ENCODE peak calls at places on chromosome 7, in five cellular contexts. W is cardiac muscle cell, I is BJ, E is transverse colon, M is Peyer's patch. R is an unnamed sample. For H3K27me3, the result is how much of the 10 kb centered on the place peaks cover.

GRCh38 chr7:43211276-43211675 is 98.8 kb downstream of the HECW1 start:
- DNase-seq in M (no peak), I (no peak), W (no peak), E (no peak), R (no peak)

GRCh38 chr7:100142461-100142860 is 6.3 kb upstream of the LAMTOR4 start:
- DNase-seq in W (no peak), E (no peak), I (no peak), M (no peak), R (no peak)

GRCh38 chr7:125046767-125047166 is 117.1 kb upstream of the POT1 start:
- DNase-seq in M (no peak), E (no peak), W (no peak), I (no peak), R (no peak)

GRCh38 chr7:15503603-15504280 is 58.1 kb downstream of the AGMO start:
- DNase-seq in M (no peak), E (no peak), I (no peak), W (peak), R (no peak)

GRCh38 chr7:42292991-42293521 is 56.0 kb upstream of the GLI3 start:
- DNase-seq in I (no peak), E (no peak), W (no peak), M (no peak), R (no peak)

GRCh38 chr7:19079066-19079465 is 38.4 kb downstream of the TWIST1 start:
- DNase-seq in I (peak), M (no peak), W (peak), E (no peak), R (no peak)

GRCh38 chr7:117123311-117123926 is 170.1 kb downstream of the ST7 start:
- DNase-seq in I (no peak), M (no peak), E (no peak), W (no peak), R (no peak)

GRCh38 chr7:151796871-151797270 is 80.0 kb downstream of the PRKAG2 start:
- DNase-seq in W (no peak), E (no peak), M (peak), I (no peak), R (no peak)

GRCh38 chr7:2109936-2110585 is 122.7 kb downstream of the MAD1L1 start:
- DNase-seq in W (peak), E (no peak), I (peak), M (peak), R (peak)

GRCh38 chr7:144830024-144830785 is 5.6 kb downstream of the TPK1 start:
- DNase-seq in M (peak), W (no peak), E (peak), I (no peak), R (no peak)

GRCh38 chr7:44072364-44073231 is 7.2 kb upstream of the PGAM2 start:
- DNase-seq in M (peak), I (peak), E (peak), W (peak), R (peak)

GRCh38 chr7:135772639-135773019 is 24.0 kb upstream of the FAM180A start:
- DNase-seq in E (no peak), M (no peak), I (no peak), W (peak), R (no peak)

GRCh38 chr7:42096262-42096661 is 140.7 kb downstream of the GLI3 start:
- DNase-seq in M (no peak), W (no peak), I (no peak), E (no peak), R (no peak)

GRCh38 chr7:74684473-74684872 is 27.0 kb downstream of the GTF2I start:
- DNase-seq in M (no peak), E (no peak), W (no peak), I (no peak), R (no peak)

GRCh38 chr7:137923380-137923779 is 76.6 kb upstream of the DGKI start:
- DNase-seq in I (no peak), W (no peak), M (no peak), E (no peak), R (no peak)

GRCh38 chr7:112770051-112770450 is 20.1 kb downstream of the TMEM168 start:
- DNase-seq in W (no peak), M (no peak), I (no peak), E (no peak), R (no peak)

GRCh38 chr7:92740713-92741126 is 95.7 kb downstream of the CDK6 start:
- DNase-seq in W (peak), M (no peak), E (no peak), I (peak), R (no peak)

GRCh38 chr7:99930376-99930775 is 956 bp upstream of the GJC3 start:
- DNase-seq in I (no peak), M (no peak), W (no peak), E (no peak), R (no peak)

GRCh38 chr7:155744931-155745683 is 67.2 kb downstream of the SHH start:
- DNase-seq in E (no peak), W (no peak), I (no peak), M (no peak), R (no peak)

GRCh38 chr7:87047-87446 is 105.3 kb upstream of the FAM20C start:
- DNase-seq in I (no peak), E (no peak), M (no peak), W (peak), R (no peak)

GRCh38 chr7:132393789-132394261 is 182.4 kb downstream of the PLXNA4 start:
- DNase-seq in M (no peak), I (no peak), W (peak), E (no peak), R (peak)

GRCh38 chr7:1227071-1227804 is 5.4 kb upstream of the UNCX start:
- DNase-seq in I (no peak), M (no peak), W (no peak), E (no peak), R (no peak)

GRCh38 chr7:151925446-151926335 is 30.6 kb upstream of the GALNTL5 start:
- DNase-seq in E (peak), W (peak), I (no peak), M (peak), R (no peak)

GRCh38 chr7:65307651-65308299 is 65.9 kb upstream of the ZNF92 start:
- DNase-seq in M (no peak), I (no peak), W (peak), E (peak), R (peak)

GRCh38 chr7:49424109-49424508 is 349.3 kb upstream of the VWC2 start:
- DNase-seq in M (no peak), I (no peak), W (no peak), E (no peak), R (no peak)

GRCh38 chr7:99563650-99564049 is 5.2 kb downstream of the ZNF655 start:
- DNase-seq in I (no peak), E (no peak), W (peak), M (no peak), R (no peak)

GRCh38 chr7:101428093-101428866 is 65.6 kb downstream of the COL26A1 start:
- DNase-seq in M (no peak), W (no peak), I (no peak), E (no peak), R (no peak)
- H3K27me3 ChIP-seq in M (under half), W (under half), I (under half), E (under half), R (under half)

GRCh38 chr7:52154382-52154781 is 837.8 kb upstream of the COBL start:
- DNase-seq in E (no peak), M (no peak), W (no peak), I (no peak), R (no peak)
- TF ChIP-seq CTCF in E (no peak), M (no peak), W (no peak), I (no peak), R (peak)

DNA sequence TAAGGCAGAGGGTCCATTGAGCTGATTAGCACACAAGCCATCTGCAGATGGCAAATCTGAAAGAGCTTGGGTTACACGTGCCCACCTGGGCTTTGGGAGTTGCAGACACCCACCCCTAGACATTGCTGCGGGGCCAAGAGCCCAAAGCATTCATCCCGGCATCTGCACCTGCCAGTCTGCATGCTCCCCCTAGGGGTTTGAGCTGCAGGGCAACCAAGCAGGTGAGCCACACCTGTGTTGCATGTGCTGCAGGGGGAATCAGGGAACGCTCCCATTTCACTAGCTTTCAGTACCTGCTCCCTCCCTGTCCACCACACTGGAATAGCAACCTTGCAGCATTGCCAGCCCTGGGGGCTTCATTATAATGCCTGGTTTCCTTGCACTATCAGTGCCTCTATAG is 21.1 kb downstream of the C7orf33 start:
- DNase-seq in E (no peak), W (no peak), I (no peak), M (no peak), R (no peak)
- H3K27me3 ChIP-seq in E (under half), W (under half), I (under half), M (under half), R (under half)

GRCh38 chr7:128031901-128032604 is 816 bp upstream of the LRRC4 start:
- DNase-seq in I (peak), W (peak), E (peak), M (peak), R (peak)

GRCh38 chr7:128032605-128033235 is 1.5 kb upstream of the LRRC4 start:
- DNase-seq in M (no peak), I (no peak), E (no peak), W (peak), R (no peak)

GRCh38 chr7:128029405-128029995 is 1.7 kb downstream of the LRRC4 start:
- DNase-seq in W (no peak), M (no peak), I (no peak), E (no peak), R (no peak)

GRCh38 chr7:128030263-128030998 is 806 bp downstream of the LRRC4 start:
- DNase-seq in E (no peak), M (no peak), I (no peak), W (no peak), R (no peak)

GRCh38 chr7:128030999-128031681 is at the start of gene LRRC4:
- DNase-seq in E (peak), I (no peak), W (peak), M (peak), R (peak)
- TF ChIP-seq CTCF in E (no peak), I (no peak), W (peak), M (no peak), R (peak)

GRCh38 chr7:143383642-143383957 is 2.5 kb downstream of the ZYX start:
- DNase-seq in M (no peak), I (no peak), W (peak), E (no peak), R (no peak)
- H3K27me3 ChIP-seq in M (under half), I (under half), W (under half), E (under half), R (under half)

GRCh38 chr7:12385364-12385786 is 18.3 kb downstream of the VWDE start:
- DNase-seq in E (no peak), M (no peak), W (no peak), I (no peak), R (no peak)

GRCh38 chr7:12389089-12389700 is 14.5 kb downstream of the VWDE start:
- DNase-seq in I (peak), W (peak), M (no peak), E (peak), R (peak)

GRCh38 chr7:12391922-12392615 is 11.6 kb downstream of the VWDE start:
- DNase-seq in I (no peak), E (no peak), M (no peak), W (no peak), R (no peak)

GRCh38 chr7:12386237-12386839 is 17.3 kb downstream of the VWDE start:
- DNase-seq in I (no peak), M (no peak), W (no peak), E (no peak), R (peak)
- TF ChIP-seq CTCF in I (no peak), M (no peak), W (no peak), E (no peak), R (no peak)

R was measured in BE2C.